ENCODE peak calls at places on chromosomes 11 and 22, in six cellular contexts. U, H, C, W, P and F are unnamed samples.
A peak's percentile ranks its signal among the peaks of the same experiment; 100 is the strongest.

GRCh38 chr11:112837162-112837826 is 123.9 kb upstream of the NCAM1 start:
- DNase-seq in C (no peak), H (no peak), U (no peak), W (peak; percentile 33), P (no peak), F (no peak)

GRCh38 chr11:62573592-62574362 is at the start of gene EEF1G:
- DNase-seq in C (peak; percentile 100), P (peak; percentile 99), W (peak; percentile 99), H (peak; percentile 99), U (peak; percentile 99), F (peak; percentile 99)

GRCh38 chr11:95150977-95151684 is 61.5 kb downstream of the ENDOD1 start:
- DNase-seq in P (peak; percentile 92), W (peak; percentile 95), C (peak; percentile 96), U (peak; percentile 97), H (peak; percentile 62), F (peak; percentile 96)

GRCh38 chr22:31243339-31244043 is 31.4 kb downstream of the LIMK2 start:
- DNase-seq in P (no peak), H (no peak), U (no peak), C (no peak), W (no peak), F (no peak)

GRCh38 chr11:11810764-11811726 is 30.7 kb upstream of the USP47 start:
- DNase-seq in W (no peak), H (no peak), C (no peak), U (no peak), P (no peak), F (no peak)

GRCh38 chr11:123525511-123525918 is 95.4 kb downstream of the GRAMD1B start:
- DNase-seq in W (no peak), P (no peak), C (peak; percentile 65), U (no peak), H (no peak), F (no peak)

GRCh38 chr11:10439924-10440323 is 15.1 kb upstream of the AMPD3 start:
- DNase-seq in C (no peak), U (no peak), H (no peak), W (no peak), P (no peak), F (no peak)

GRCh38 chr22:49962751-49963646 is 2.4 kb downstream of the PIM3 start:
- DNase-seq in P (peak; percentile 74), U (peak; percentile 87), W (peak; percentile 70), C (no peak), H (no peak), F (peak; percentile 80)

GRCh38 chr11:110366234-110366633 is 63.5 kb upstream of the FDX1 start:
- DNase-seq in U (no peak), C (no peak), W (peak; percentile 85), H (no peak), P (peak; percentile 53), F (no peak)

GRCh38 chr11:111846640-111847039 is 24.7 kb downstream of the ALG9 start:
- DNase-seq in H (no peak), C (peak; percentile 64), P (no peak), U (no peak), W (no peak), F (no peak)

GRCh38 chr11:27201454-27202302 is 161.1 kb downstream of the BBOX1 start:
- DNase-seq in W (peak; percentile 96), P (peak; percentile 88), H (peak; percentile 15), C (peak; percentile 99), U (no peak), F (peak; percentile 98)

GRCh38 chr11:112605093-112605666 is 344.5 kb upstream of the PLET1 start:
- DNase-seq in H (no peak), U (no peak), C (no peak), P (no peak), W (no peak), F (no peak)

GRCh38 chr11:115693002-115693401 is 188.8 kb upstream of the CADM1 start:
- DNase-seq in P (no peak), U (no peak), W (no peak), C (no peak), H (no peak), F (peak; percentile 48)

GRCh38 chr11:74345420-74345819 is 34.0 kb upstream of the P4HA3 start:
- DNase-seq in P (no peak), W (no peak), C (no peak), H (no peak), U (no peak), F (no peak)

GRCh38 chr22:44449061-44449682 is 48.9 kb downstream of the RTL6 start:
- DNase-seq in P (no peak), C (peak; percentile 18), W (peak; percentile 83), H (no peak), U (peak; percentile 34), F (no peak)

GRCh38 chr11:19607656-19608360 is 104.8 kb upstream of the NAV2 start:
- DNase-seq in C (no peak), P (no peak), U (no peak), W (no peak), H (no peak), F (no peak)

GRCh38 chr11:27754035-27755017 is 54.1 kb upstream of the BDNF start:
- DNase-seq in C (peak; percentile 37), U (no peak), H (no peak), W (peak; percentile 23), P (no peak), F (no peak)

GRCh38 chr11:16897460-16898061 is 116.7 kb downstream of the PLEKHA7 start:
- DNase-seq in P (no peak), C (peak; percentile 87), H (no peak), U (no peak), W (no peak), F (no peak)

GRCh38 chr11:44058275-44058674 is 7.8 kb upstream of the ACCS start:
- DNase-seq in U (no peak), W (no peak), P (no peak), H (no peak), C (no peak), F (no peak)

GRCh38 chr11:15775051-15775541 is 581.2 kb downstream of the SOX6 start:
- DNase-seq in P (peak; percentile 48), U (no peak), W (no peak), H (no peak), C (no peak), F (no peak)

GRCh38 chr11:86446924-86447285 is 72.2 kb downstream of the CCDC81 start:
- DNase-seq in U (no peak), C (no peak), P (no peak), H (no peak), W (no peak), F (no peak)

GRCh38 chr11:122681070-122681469 is 25.5 kb downstream of the UBASH3B start:
- DNase-seq in H (no peak), P (no peak), W (no peak), C (no peak), U (no peak), F (no peak)

GRCh38 chr11:106950067-106950491 is 68.2 kb downstream of the GUCY1A2 start:
- DNase-seq in U (no peak), W (no peak), C (no peak), H (no peak), P (no peak), F (no peak)

GRCh38 chr22:44497218-44497903 is 672 bp downstream of the RTL6 start:
- DNase-seq in W (peak; percentile 69), U (peak; percentile 82), P (peak; percentile 60), C (peak; percentile 19), H (no peak), F (peak; percentile 72)

GRCh38 chr22:45420539-45420938 is 7.0 kb downstream of the RIBC2 start:
- DNase-seq in U (no peak), H (no peak), W (no peak), C (no peak), P (no peak), F (no peak)

GRCh38 chr22:37022483-37023337 is 3.2 kb downstream of the MPST start:
- DNase-seq in H (no peak), U (no peak), C (no peak), W (no peak), P (no peak), F (no peak)
- H3K27ac ChIP-seq in H (no peak overlapping the region), U (no peak overlapping the region), C (no peak overlapping the region), W (peak overlapping the region; percentile 56), P (peak overlapping the region; percentile 5), F (no peak overlapping the region)

GRCh38 chr22:47783433-47784366 is 1021.2 kb downstream of the TBC1D22A start:
- DNase-seq in C (no peak), H (no peak), P (no peak), U (peak; percentile 44), W (no peak), F (no peak)
- TF ChIP-seq CTCF in C (no peak), H (no peak), P (no peak), U (no peak), W (no peak), F (no peak)

GRCh38 chr22:20522828-20523117 is 15.4 kb downstream of the MED15 start:
- DNase-seq in W (no peak), H (no peak), P (no peak), U (no peak), C (no peak), F (no peak)
- H3K27ac ChIP-seq in W (no peak overlapping the region), H (no peak overlapping the region), P (peak overlapping the region; percentile 34), U (peak overlapping the region; percentile 40), C (peak overlapping the region; percentile 77), F (no peak overlapping the region)

DNA sequence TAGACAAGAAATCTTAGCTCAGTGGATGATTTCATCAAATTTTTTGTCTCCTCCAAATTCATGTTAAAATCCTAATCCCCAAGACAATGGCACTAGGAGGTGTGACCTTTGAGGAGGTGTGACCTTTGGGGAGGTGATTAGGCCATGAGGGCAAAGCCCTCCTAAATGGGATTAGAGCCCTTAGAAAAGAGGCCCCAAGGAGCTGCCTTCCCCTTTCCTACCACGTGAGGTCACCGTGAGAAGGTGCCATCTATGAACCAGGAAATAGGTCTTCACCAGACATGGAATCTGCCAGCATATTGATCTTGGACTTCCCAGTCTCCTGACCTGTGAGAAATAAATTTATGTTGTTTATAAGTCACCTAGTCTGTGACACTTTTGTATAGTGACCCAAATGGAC is 138.7 kb downstream of the TRIM29 start:
- DNase-seq in W (no peak), P (no peak), C (peak; percentile 17), U (no peak), H (no peak), F (no peak)
- TF ChIP-seq CTCF in W (no peak), P (no peak), C (peak; percentile 38), U (no peak), H (no peak), F (no peak)

DNA sequence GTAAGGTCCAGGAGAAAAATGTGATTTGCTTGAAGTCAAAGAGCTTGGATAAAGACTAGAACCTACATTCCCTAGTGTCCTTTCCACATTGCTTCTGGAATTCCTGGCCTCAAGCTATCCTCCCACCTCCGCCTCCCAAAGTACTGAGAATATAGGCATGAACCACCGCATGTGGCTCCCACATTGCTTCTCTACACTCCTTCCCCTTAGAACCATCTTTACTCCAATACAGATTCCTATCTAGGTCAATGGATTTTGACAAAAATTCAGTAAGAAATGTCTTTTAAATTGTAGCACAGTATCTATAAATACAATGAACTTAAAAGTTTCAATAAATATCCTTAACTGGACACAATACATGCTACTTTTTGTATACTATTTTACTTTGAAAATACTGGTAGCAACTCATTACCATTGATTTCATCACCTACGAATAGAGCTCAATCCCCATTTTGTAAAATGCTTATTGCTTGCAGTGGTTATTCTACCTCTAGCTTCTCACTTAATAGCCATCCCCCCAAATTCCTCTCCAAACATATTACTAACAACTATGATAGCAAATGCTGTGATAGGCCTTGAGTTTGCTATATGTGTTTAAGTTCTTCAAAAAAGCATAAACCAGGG is 53.4 kb downstream of the GAB2 start:
- DNase-seq in P (no peak), W (no peak), U (no peak), H (no peak), C (no peak), F (no peak)
- H3K27ac ChIP-seq in P (no peak overlapping the region), W (no peak overlapping the region), U (no peak overlapping the region), H (no peak overlapping the region), C (peak overlapping the region; percentile 9), F (no peak overlapping the region)